ENCODE peak calls at places on chromosomes 6 and 20, in seven cellular contexts. Q, U, O, T, R, C and Z are unnamed samples.

GRCh38 chr6:28258877-28259777 is at the start of gene NKAPL:
- DNase-seq in T (peak; percentile 73), Q (no peak), R (no peak), U (no peak), C (peak; percentile 91), O (no peak), Z (no peak)

GRCh38 chr6:100346203-100346602 is 118.5 kb downstream of the SIM1 start:
- DNase-seq in T (no peak), U (no peak), R (peak; percentile 46), C (no peak), O (no peak), Q (no peak), Z (no peak)

GRCh38 chr20:3248167-3248992 is 9.4 kb upstream of the SLC4A11 start:
- DNase-seq in U (no peak), O (no peak), T (no peak), C (peak; percentile 68), R (no peak), Q (no peak), Z (no peak)

GRCh38 chr20:51321343-51322163 is 221.0 kb downstream of the NFATC2 start:
- DNase-seq in O (no peak), C (no peak), R (peak; percentile 26), Q (no peak), T (no peak), U (no peak), Z (no peak)

GRCh38 chr20:15700147-15700765 is 873.0 kb downstream of the KIF16B start:
- DNase-seq in Q (no peak), U (no peak), C (no peak), O (no peak), R (no peak), T (no peak), Z (no peak)

GRCh38 chr20:37449276-37449675 is 71.8 kb upstream of the NNAT start:
- DNase-seq in O (no peak), T (no peak), U (no peak), R (no peak), Q (no peak), C (no peak), Z (no peak)

GRCh38 chr6:12791371-12791770 is 74.8 kb downstream of the PHACTR1 start:
- DNase-seq in U (no peak), Q (no peak), T (no peak), O (no peak), C (no peak), R (peak; percentile 67), Z (no peak)

GRCh38 chr20:48679603-48680002 is 148.2 kb downstream of the PREX1 start:
- DNase-seq in O (no peak), R (no peak), T (no peak), U (no peak), Q (no peak), C (no peak), Z (peak; percentile 26)

GRCh38 chr20:43942661-43943285 is 28.1 kb downstream of the TOX2 start:
- DNase-seq in R (peak; percentile 71), O (no peak), T (no peak), Q (no peak), U (peak; percentile 9), C (no peak), Z (no peak)

GRCh38 chr6:14824835-14825223 is 421.0 kb upstream of the JARID2 start:
- DNase-seq in R (no peak), C (no peak), Q (no peak), U (no peak), O (no peak), T (no peak), Z (no peak)

GRCh38 chr6:90217621-90218496 is 78.8 kb downstream of the BACH2 start:
- DNase-seq in Q (no peak), T (peak; percentile 32), O (no peak), C (no peak), U (no peak), R (peak; percentile 9), Z (peak; percentile 66)

GRCh38 chr6:8939615-8940014 is 504.3 kb upstream of the SLC35B3 start:
- DNase-seq in T (no peak), Q (no peak), O (no peak), C (no peak), U (no peak), R (no peak), Z (no peak)

GRCh38 chr20:49694450-49695071 is 19.1 kb downstream of the B4GALT5 start:
- DNase-seq in O (no peak), C (no peak), R (no peak), Q (no peak), U (no peak), T (no peak), Z (no peak)

GRCh38 chr6:113301651-113302050 is 555.5 kb upstream of the MARCKS start:
- DNase-seq in T (no peak), Q (no peak), U (no peak), R (no peak), C (no peak), O (no peak), Z (no peak)

GRCh38 chr6:12802440-12802839 is 85.9 kb downstream of the PHACTR1 start:
- DNase-seq in O (no peak), Q (no peak), T (no peak), R (no peak), U (no peak), C (no peak), Z (no peak)

GRCh38 chr20:4896119-4896700 is 105.1 kb downstream of the SLC23A2 start:
- DNase-seq in Q (no peak), R (no peak), U (no peak), T (no peak), O (no peak), C (no peak), Z (no peak)

GRCh38 chr20:43909211-43909610 is 5.4 kb upstream of the TOX2 start:
- DNase-seq in R (no peak), U (no peak), Q (no peak), O (no peak), C (no peak), T (no peak), Z (no peak)